ENCODE peak calls at places on chromosomes 6 and 20, in six cellular contexts. R is AG04449, I is tibial nerve, S is left lung, M is AG10803, P is bronchial epithelial cell. H is an unnamed sample.

GRCh38 chr6:25984265-25984664 is 21.7 kb downstream of the TRIM38 start:
- DNase-seq in M (no peak), S (no peak), I (no peak), R (no peak), P (no peak), H (no peak)

GRCh38 chr6:149459761-149460160 is 25.1 kb downstream of the ZC3H12D start:
- DNase-seq in R (no peak), S (no peak), P (no peak), I (no peak), M (no peak), H (no peak)

GRCh38 chr6:155050311-155050710 is 55.2 kb downstream of the TIAM2 start:
- DNase-seq in R (no peak), S (no peak), P (peak), M (no peak), I (no peak), H (peak)

GRCh38 chr6:88048556-88048955 is 915 bp downstream of the SPACA1 start:
- DNase-seq in P (no peak), I (no peak), R (no peak), M (no peak), S (no peak), H (no peak)

GRCh38 chr6:88813045-88813444 is 150.4 kb downstream of the RNGTT start:
- DNase-seq in R (no peak), M (no peak), I (no peak), P (no peak), S (no peak), H (peak)

GRCh38 chr6:36698196-36698595 is 570 bp downstream of the RAB44 start:
- DNase-seq in M (no peak), I (no peak), P (no peak), S (no peak), R (no peak), H (no peak)

GRCh38 chr6:52371656-52372151 is 9.8 kb downstream of the PAQR8 start:
- DNase-seq in P (no peak), S (no peak), I (no peak), R (no peak), M (peak), H (peak)

GRCh38 chr6:29850011-29850553 is 22.5 kb downstream of the HLA-G start:
- DNase-seq in I (peak), M (no peak), S (no peak), P (peak), R (no peak), H (no peak)

GRCh38 chr6:52573295-52573694 is 3.6 kb downstream of the TRAM2 start:
- DNase-seq in P (no peak), I (no peak), M (peak), R (no peak), S (no peak), H (no peak)

GRCh38 chr6:158644227-158645063 is at the start of gene DYNLT1:
- DNase-seq in M (peak), P (peak), R (no peak), S (peak), I (peak), H (peak)

GRCh38 chr6:46129634-46130505 is at the start of gene ENPP4:
- DNase-seq in R (no peak), I (peak), M (peak), S (peak), P (peak), H (peak)

GRCh38 chr6:149962461-149963211 is 1.1 kb upstream of the ULBP1 start:
- DNase-seq in R (no peak), I (no peak), M (no peak), S (no peak), P (no peak), H (no peak)

GRCh38 chr6:31068738-31069340 is 43.5 kb downstream of the C6orf15 start:
- DNase-seq in P (peak), M (peak), S (peak), R (no peak), I (peak), H (peak)

GRCh38 chr6:170208651-170209353 is 82.1 kb downstream of the DLL1 start:
- DNase-seq in S (peak), I (peak), M (no peak), P (no peak), R (no peak), H (no peak)

GRCh38 chr6:80771941-80772340 is 665.5 kb downstream of the BCKDHB start:
- DNase-seq in M (peak), I (no peak), S (no peak), R (no peak), P (peak), H (peak)

GRCh38 chr20:10674684-10675455 is 1.1 kb upstream of the JAG1 start:
- DNase-seq in I (peak), R (no peak), S (peak), M (peak), P (no peak), H (no peak)

GRCh38 chr20:22459754-22460153 is 124.6 kb downstream of the FOXA2 start:
- DNase-seq in S (no peak), R (no peak), M (no peak), I (no peak), P (no peak), H (no peak)
- TF ChIP-seq CTCF in S (no peak), R (no peak), M (no peak), I (no peak), P (no peak), H (no peak)

GRCh38 chr20:53493201-53493908 is 100.3 kb downstream of the ZNF217 start:
- DNase-seq in P (no peak), I (no peak), R (no peak), S (no peak), M (peak), H (no peak)
- TF ChIP-seq CTCF in P (no peak), I (no peak), R (no peak), S (no peak), M (peak), H (no peak)

GRCh38 chr20:57709823-57710799 is at the start of gene PMEPA1:
- DNase-seq in R (peak), I (peak), S (peak), P (peak), M (peak), H (peak)
- TF ChIP-seq CTCF in R (no peak), I (peak), S (no peak), P (no peak), M (no peak), H (no peak)

GRCh38 chr6:48087448-48087847 is 23.5 kb downstream of the PTCHD4 start:
- DNase-seq in M (no peak), R (no peak), S (no peak), P (peak), I (no peak), H (no peak)
- TF ChIP-seq CTCF in M (no peak), R (no peak), S (no peak), P (peak), I (no peak), H (peak)